ENCODE peak calls at places on chromosomes 16 and 17, in seven cellular contexts. One of them, this sample, is unnamed.
A peak's percentile ranks its signal among the peaks of the same experiment; 100 is the strongest.

GRCh38 chr16:86608301-86608747 is 30.0 kb downstream of the FOXL1 start:
- DNase-seq in prostate gland: no peak
- DNase-seq in lung: no peak
- DNase-seq in right lobe of liver: no peak
- DNase-seq in mucosa of descending colon: no peak
- DNase-seq in heart left ventricle: no peak
- DNase-seq in HL-60: no peak
- DNase-seq in this sample: no peak

GRCh38 chr17:82854226-82854625 is 14.4 kb upstream of the ZNF750 start:
- DNase-seq in heart left ventricle: no peak
- DNase-seq in mucosa of descending colon: peak; percentile 12
- DNase-seq in right lobe of liver: no peak
- DNase-seq in prostate gland: no peak
- DNase-seq in lung: no peak
- DNase-seq in HL-60: no peak
- DNase-seq in this sample: no peak

GRCh38 chr17:44602970-44603369 is 45.7 kb downstream of the FZD2 start:
- DNase-seq in HL-60: no peak
- DNase-seq in right lobe of liver: no peak
- DNase-seq in lung: no peak
- DNase-seq in mucosa of descending colon: no peak
- DNase-seq in heart left ventricle: no peak
- DNase-seq in prostate gland: no peak
- DNase-seq in this sample: no peak

GRCh38 chr17:65407017-65407416 is 154.4 kb downstream of the AXIN2 start:
- DNase-seq in right lobe of liver: no peak
- DNase-seq in lung: no peak
- DNase-seq in heart left ventricle: no peak
- DNase-seq in prostate gland: no peak
- DNase-seq in HL-60: no peak
- DNase-seq in mucosa of descending colon: no peak
- DNase-seq in this sample: no peak

GRCh38 chr17:69486779-69487637 is 72.5 kb downstream of the MAP2K6 start:
- DNase-seq in HL-60: no peak
- DNase-seq in right lobe of liver: no peak
- DNase-seq in prostate gland: no peak
- DNase-seq in mucosa of descending colon: no peak
- DNase-seq in lung: no peak
- DNase-seq in heart left ventricle: no peak
- DNase-seq in this sample: no peak

GRCh38 chr16:51818342-51818944 is 667.4 kb upstream of the SALL1 start:
- DNase-seq in right lobe of liver: peak; percentile 60
- DNase-seq in heart left ventricle: peak; percentile 24
- DNase-seq in mucosa of descending colon: no peak
- DNase-seq in prostate gland: peak; percentile 43
- DNase-seq in HL-60: peak; percentile 20
- DNase-seq in lung: no peak
- DNase-seq in this sample: no peak

GRCh38 chr16:81401035-81401950 is 43.3 kb upstream of the CMIP start:
- DNase-seq in HL-60: no peak
- DNase-seq in heart left ventricle: no peak
- DNase-seq in mucosa of descending colon: peak; percentile 46
- DNase-seq in lung: no peak
- DNase-seq in right lobe of liver: no peak
- DNase-seq in prostate gland: peak; percentile 13
- DNase-seq in this sample: no peak

GRCh38 chr17:55654821-55655220 is 67.8 kb downstream of the TMEM100 start:
- DNase-seq in lung: no peak
- DNase-seq in right lobe of liver: no peak
- DNase-seq in mucosa of descending colon: no peak
- DNase-seq in prostate gland: no peak
- DNase-seq in heart left ventricle: no peak
- DNase-seq in HL-60: no peak
- DNase-seq in this sample: no peak

GRCh38 chr16:74448990-74449389 is 27.7 kb upstream of the CLEC18B start:
- DNase-seq in right lobe of liver: peak; percentile 61
- DNase-seq in lung: peak; percentile 58
- DNase-seq in HL-60: peak; percentile 23
- DNase-seq in mucosa of descending colon: peak; percentile 37
- DNase-seq in heart left ventricle: peak; percentile 83
- DNase-seq in prostate gland: no peak
- DNase-seq in this sample: peak; percentile 5

GRCh38 chr17:31310260-31310659 is 3.6 kb downstream of the EVI2B start:
- DNase-seq in mucosa of descending colon: no peak
- DNase-seq in right lobe of liver: no peak
- DNase-seq in lung: no peak
- DNase-seq in prostate gland: no peak
- DNase-seq in heart left ventricle: no peak
- DNase-seq in HL-60: peak; percentile 42
- DNase-seq in this sample: no peak

GRCh38 chr17:42132941-42133340 is 10.3 kb downstream of the HSPB9 start:
- DNase-seq in lung: peak; percentile 85
- DNase-seq in heart left ventricle: no peak
- DNase-seq in mucosa of descending colon: peak; percentile 81
- DNase-seq in HL-60: peak; percentile 79
- DNase-seq in right lobe of liver: no peak
- DNase-seq in prostate gland: peak; percentile 62
- DNase-seq in this sample: peak; percentile 74

GRCh38 chr17:246226-246625 is 64.8 kb upstream of the DOC2B start:
- DNase-seq in mucosa of descending colon: peak; percentile 44
- DNase-seq in prostate gland: no peak
- DNase-seq in HL-60: no peak
- DNase-seq in heart left ventricle: no peak
- DNase-seq in lung: no peak
- DNase-seq in right lobe of liver: peak; percentile 31
- DNase-seq in this sample: no peak

GRCh38 chr16:75044800-75045361 is 46.1 kb downstream of the ZNRF1 start:
- DNase-seq in lung: peak; percentile 64
- DNase-seq in HL-60: no peak
- DNase-seq in prostate gland: peak; percentile 14
- DNase-seq in mucosa of descending colon: no peak
- DNase-seq in right lobe of liver: no peak
- DNase-seq in heart left ventricle: peak; percentile 66
- DNase-seq in this sample: peak; percentile 92

GRCh38 chr17:17035920-17036319 is 6.3 kb upstream of the MPRIP start:
- DNase-seq in mucosa of descending colon: peak; percentile 9
- DNase-seq in prostate gland: no peak
- DNase-seq in right lobe of liver: no peak
- DNase-seq in lung: no peak
- DNase-seq in HL-60: no peak
- DNase-seq in heart left ventricle: no peak
- DNase-seq in this sample: no peak

GRCh38 chr16:5510819-5511370 is 413.3 kb upstream of the EEF2KMT start:
- DNase-seq in prostate gland: peak; percentile 12
- DNase-seq in right lobe of liver: no peak
- DNase-seq in lung: no peak
- DNase-seq in mucosa of descending colon: no peak
- DNase-seq in HL-60: no peak
- DNase-seq in heart left ventricle: no peak
- DNase-seq in this sample: no peak

GRCh38 chr17:79789943-79790804 is 6.7 kb downstream of the CBX8 start:
- DNase-seq in prostate gland: no peak
- DNase-seq in HL-60: no peak
- DNase-seq in right lobe of liver: peak; percentile 75
- DNase-seq in lung: no peak
- DNase-seq in heart left ventricle: no peak
- DNase-seq in mucosa of descending colon: peak; percentile 68
- DNase-seq in this sample: no peak

GRCh38 chr17:47201168-47201567 is 8.0 kb upstream of the MYL4 start:
- DNase-seq in HL-60: no peak
- DNase-seq in heart left ventricle: no peak
- DNase-seq in right lobe of liver: no peak
- DNase-seq in mucosa of descending colon: no peak
- DNase-seq in prostate gland: no peak
- DNase-seq in lung: no peak
- DNase-seq in this sample: no peak

GRCh38 chr16:38941-39892 is 14.2 kb downstream of the POLR3K start:
- DNase-seq in prostate gland: no peak
- DNase-seq in lung: peak; percentile 45
- DNase-seq in mucosa of descending colon: peak; percentile 75
- DNase-seq in heart left ventricle: no peak
- DNase-seq in HL-60: peak; percentile 93
- DNase-seq in right lobe of liver: no peak
- DNase-seq in this sample: no peak
- H3K4me3 ChIP-seq in prostate gland: no peak overlapping the region
- H3K4me3 ChIP-seq in lung: no peak overlapping the region
- H3K4me3 ChIP-seq in mucosa of descending colon: no peak overlapping the region
- H3K4me3 ChIP-seq in heart left ventricle: no peak overlapping the region
- H3K4me3 ChIP-seq in HL-60: no peak overlapping the region
- H3K4me3 ChIP-seq in right lobe of liver: no peak overlapping the region
- H3K4me3 ChIP-seq in this sample: no peak overlapping the region

DNA sequence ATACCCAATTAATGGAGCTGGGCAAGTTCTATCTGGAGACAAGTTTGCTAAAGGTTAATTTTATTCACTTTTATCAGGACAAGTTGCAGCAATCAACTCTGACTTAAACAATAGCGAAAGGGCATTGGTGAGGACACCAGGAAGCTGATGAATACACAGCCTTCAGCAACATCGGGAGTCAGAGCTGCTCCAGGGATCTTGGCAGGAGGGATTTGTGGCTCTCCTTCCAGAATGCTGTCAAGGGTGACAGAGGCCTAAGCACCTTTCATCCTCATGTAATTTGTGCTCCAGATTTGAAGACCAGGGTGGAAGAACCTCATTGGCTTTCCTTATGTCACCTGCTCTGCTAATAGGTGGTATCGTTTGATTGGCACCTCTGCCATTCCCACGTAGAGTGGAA is 485.6 kb downstream of the NPIPA7 start:
- DNase-seq in HL-60: no peak
- DNase-seq in prostate gland: no peak
- DNase-seq in mucosa of descending colon: no peak
- DNase-seq in lung: no peak
- DNase-seq in right lobe of liver: no peak
- DNase-seq in heart left ventricle: no peak
- DNase-seq in this sample: no peak
- TF ChIP-seq CTCF in HL-60: no peak
- TF ChIP-seq CTCF in prostate gland: no peak
- TF ChIP-seq CTCF in mucosa of descending colon: no peak
- TF ChIP-seq CTCF in lung: no peak
- TF ChIP-seq CTCF in right lobe of liver: no peak
- TF ChIP-seq CTCF in heart left ventricle: no peak
- TF ChIP-seq CTCF in this sample: no peak

DNA sequence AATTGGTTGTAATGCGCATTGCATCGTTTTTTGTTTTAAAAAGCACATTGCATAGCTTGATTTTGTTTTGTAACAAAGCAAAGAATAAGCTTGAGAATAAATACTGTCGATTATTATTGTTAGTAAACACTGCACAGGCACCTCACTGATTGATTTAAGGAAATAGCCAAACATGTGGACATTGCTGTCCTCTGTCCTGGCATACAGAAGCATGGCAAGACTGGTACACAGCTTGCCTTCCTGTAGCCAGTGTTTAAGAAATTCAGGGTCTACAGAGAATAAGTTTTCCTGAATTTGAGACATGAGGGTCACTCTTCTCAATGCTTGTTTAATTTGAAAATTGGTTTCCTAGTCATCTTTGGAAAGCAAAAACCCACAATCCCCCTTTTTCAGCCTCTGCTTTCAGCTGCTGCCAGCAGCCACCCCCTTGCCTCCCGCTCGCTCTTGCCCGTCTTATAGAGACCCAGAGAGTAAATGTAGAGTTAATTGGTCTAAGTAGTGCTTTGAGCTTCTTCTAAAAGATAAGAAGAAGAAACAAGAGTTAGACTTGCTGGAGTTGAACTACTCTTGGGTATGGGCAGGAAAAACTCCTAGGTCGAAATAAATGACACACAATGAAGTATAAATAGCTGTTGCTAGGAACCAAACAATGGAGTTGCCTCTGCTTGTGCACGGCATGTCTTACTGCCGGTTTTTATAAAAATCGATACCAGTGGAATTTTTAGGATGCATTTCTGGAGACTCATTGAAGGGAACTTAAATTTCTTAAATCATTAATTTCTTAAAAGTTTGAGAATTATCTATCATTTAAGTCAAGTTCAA is 116.6 kb downstream of the MRTFB start:
- DNase-seq in HL-60: no peak
- DNase-seq in heart left ventricle: no peak
- DNase-seq in prostate gland: no peak
- DNase-seq in mucosa of descending colon: no peak
- DNase-seq in lung: no peak
- DNase-seq in right lobe of liver: no peak
- DNase-seq in this sample: no peak
- H3K4me3 ChIP-seq in HL-60: no peak overlapping the region
- H3K4me3 ChIP-seq in heart left ventricle: peak overlapping the region; percentile 60
- H3K4me3 ChIP-seq in prostate gland: peak overlapping the region; percentile 22
- H3K4me3 ChIP-seq in mucosa of descending colon: no peak overlapping the region
- H3K4me3 ChIP-seq in lung: peak overlapping the region; percentile 47
- H3K4me3 ChIP-seq in right lobe of liver: no peak overlapping the region
- H3K4me3 ChIP-seq in this sample: no peak overlapping the region

DNA sequence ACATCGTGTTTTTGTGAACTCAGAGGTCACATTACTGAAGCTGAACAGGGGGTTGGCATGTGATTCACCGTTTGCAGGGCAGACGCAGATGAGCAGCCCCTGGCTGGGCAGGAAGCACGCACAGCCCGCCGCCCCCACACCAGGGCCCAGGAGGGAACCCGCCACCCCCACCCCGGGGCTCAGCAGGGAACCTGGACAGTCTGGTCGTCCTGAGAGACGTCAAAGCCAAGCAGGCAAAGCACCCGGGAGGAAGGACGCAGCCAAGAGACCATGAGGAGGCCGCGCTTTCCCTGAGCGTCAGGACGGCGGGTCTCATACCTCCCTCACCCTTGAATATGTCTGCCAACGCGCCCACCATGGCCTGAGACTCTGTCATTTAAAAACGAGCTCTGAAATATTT is 60.6 kb downstream of the LMF1 start:
- DNase-seq in lung: no peak
- DNase-seq in heart left ventricle: no peak
- DNase-seq in prostate gland: no peak
- DNase-seq in mucosa of descending colon: no peak
- DNase-seq in HL-60: no peak
- DNase-seq in right lobe of liver: no peak
- DNase-seq in this sample: no peak
- TF ChIP-seq CTCF in lung: no peak
- TF ChIP-seq CTCF in heart left ventricle: no peak
- TF ChIP-seq CTCF in prostate gland: no peak
- TF ChIP-seq CTCF in mucosa of descending colon: no peak
- TF ChIP-seq CTCF in HL-60: no peak
- TF ChIP-seq CTCF in right lobe of liver: no peak
- TF ChIP-seq CTCF in this sample: no peak

GRCh38 chr16:47577029-47577428 is 115.9 kb downstream of the PHKB start:
- DNase-seq in heart left ventricle: no peak
- DNase-seq in prostate gland: no peak
- DNase-seq in HL-60: no peak
- DNase-seq in mucosa of descending colon: no peak
- DNase-seq in lung: no peak
- DNase-seq in right lobe of liver: no peak
- DNase-seq in this sample: no peak

GRCh38 chr16:47581114-47581513 is 120.0 kb downstream of the PHKB start:
- DNase-seq in right lobe of liver: no peak
- DNase-seq in lung: no peak
- DNase-seq in prostate gland: no peak
- DNase-seq in heart left ventricle: no peak
- DNase-seq in HL-60: no peak
- DNase-seq in mucosa of descending colon: no peak
- DNase-seq in this sample: no peak

GRCh38 chr16:47578033-47578432 is 116.9 kb downstream of the PHKB start:
- DNase-seq in lung: no peak
- DNase-seq in prostate gland: no peak
- DNase-seq in heart left ventricle: no peak
- DNase-seq in mucosa of descending colon: no peak
- DNase-seq in right lobe of liver: no peak
- DNase-seq in HL-60: no peak
- DNase-seq in this sample: no peak

GRCh38 chr16:47574091-47575054 is 113.2 kb downstream of the PHKB start:
- DNase-seq in right lobe of liver: no peak
- DNase-seq in heart left ventricle: no peak
- DNase-seq in HL-60: no peak
- DNase-seq in lung: no peak
- DNase-seq in prostate gland: no peak
- DNase-seq in mucosa of descending colon: no peak
- DNase-seq in this sample: peak; percentile 2

GRCh38 chr16:47578573-47578972 is 117.4 kb downstream of the PHKB start:
- DNase-seq in HL-60: no peak
- DNase-seq in prostate gland: no peak
- DNase-seq in right lobe of liver: no peak
- DNase-seq in lung: no peak
- DNase-seq in heart left ventricle: no peak
- DNase-seq in mucosa of descending colon: no peak
- DNase-seq in this sample: no peak
- H3K4me3 ChIP-seq in HL-60: no peak overlapping the region
- H3K4me3 ChIP-seq in prostate gland: no peak overlapping the region
- H3K4me3 ChIP-seq in right lobe of liver: no peak overlapping the region
- H3K4me3 ChIP-seq in lung: no peak overlapping the region
- H3K4me3 ChIP-seq in heart left ventricle: no peak overlapping the region
- H3K4me3 ChIP-seq in mucosa of descending colon: no peak overlapping the region
- H3K4me3 ChIP-seq in this sample: no peak overlapping the region

This sample was measured in retinal pigment epithelial cell.